ENCODE peak calls at places on chromosome 15, in nine cellular contexts. C is hepatocyte, X is neural progenitor cell, S is cardiac muscle cell, W is H9, P is left ventricle myocardium inferior, N is Panc1, R is left lung, O is PC-9. K is an unnamed sample. For H3K27me3, the result is how much of the 10 kb centered on the place peaks cover.

GRCh38 chr15:22930782-22931484 is 49.2 kb downstream of the CYFIP1 start:
- DNase-seq in C (no peak), X (no peak), S (no peak), W (no peak), P (peak), N (no peak), R (no peak), O (no peak), K (no peak)

GRCh38 chr15:39920510-39921273 is 626 bp upstream of the GPR176 start:
- DNase-seq in C (peak), X (peak), S (peak), W (peak), P (peak), N (no peak), R (peak), O (no peak), K (peak)

GRCh38 chr15:39629376-39629775 is 48.5 kb downstream of the THBS1 start:
- DNase-seq in C (peak), X (no peak), S (peak), W (no peak), P (no peak), N (no peak), R (no peak), O (no peak), K (peak)

GRCh38 chr15:81357178-81357686 is 16.8 kb downstream of the TMC3 start:
- DNase-seq in C (no peak), X (no peak), S (peak), W (no peak), P (no peak), N (no peak), R (no peak), O (no peak), K (no peak)

GRCh38 chr15:101657171-101657570 is 5.0 kb upstream of the TM2D3 start:
- DNase-seq in C (no peak), X (no peak), S (no peak), W (no peak), P (no peak), N (no peak), R (no peak), O (no peak), K (no peak)

GRCh38 chr15:97978408-97979130 is 18.1 kb downstream of the ARRDC4 start:
- DNase-seq in C (peak), X (no peak), S (peak), W (no peak), P (no peak), N (no peak), R (no peak), O (no peak), K (no peak)

GRCh38 chr15:60614862-60615771 is 136.2 kb upstream of the ICE2 start:
- DNase-seq in C (peak), X (peak), S (no peak), W (peak), P (no peak), N (no peak), R (no peak), O (peak), K (no peak)

GRCh38 chr15:26972636-26973035 is 1.7 kb downstream of the GABRG3 start:
- DNase-seq in C (no peak), X (no peak), S (no peak), W (no peak), P (no peak), N (no peak), R (no peak), O (no peak), K (no peak)

GRCh38 chr15:95990833-95991232 is 339.7 kb upstream of the NR2F2 start:
- DNase-seq in C (no peak), X (no peak), S (peak), W (no peak), P (no peak), N (no peak), R (no peak), O (no peak), K (no peak)

GRCh38 chr15:43969802-43970375 is 143.1 kb downstream of the WDR76 start:
- DNase-seq in C (no peak), X (no peak), S (no peak), W (no peak), P (no peak), N (no peak), R (no peak), O (no peak), K (no peak)

GRCh38 chr15:38885001-38885400 is 320.4 kb upstream of the RASGRP1 start:
- DNase-seq in C (no peak), X (no peak), S (peak), W (no peak), P (no peak), N (no peak), R (no peak), O (no peak), K (no peak)

GRCh38 chr15:58139631-58140522 is 1.7 kb downstream of the AQP9 start:
- DNase-seq in C (no peak), X (no peak), S (peak), W (no peak), P (no peak), N (no peak), R (no peak), O (no peak), K (no peak)

GRCh38 chr15:51736646-51737537 is 563 bp downstream of the LYSMD2 start:
- DNase-seq in C (peak), X (peak), S (peak), W (peak), P (peak), N (no peak), R (peak), O (no peak), K (peak)

GRCh38 chr15:71807125-71807629 is 3.2 kb upstream of the NR2E3 start:
- DNase-seq in C (no peak), X (peak), S (no peak), W (peak), P (no peak), N (no peak), R (no peak), O (no peak), K (no peak)

GRCh38 chr15:36432162-36432561 is 147.3 kb upstream of the CDIN1 start:
- DNase-seq in C (no peak), X (no peak), S (no peak), W (no peak), P (no peak), N (no peak), R (no peak), O (no peak), K (no peak)

GRCh38 chr15:68441045-68441743 is 9.2 kb upstream of the ITGA11 start:
- DNase-seq in C (no peak), X (no peak), S (peak), W (peak), P (no peak), N (no peak), R (no peak), O (no peak), K (no peak)

GRCh38 chr15:68650901-68651709 is 72.3 kb downstream of the CORO2B start:
- DNase-seq in C (peak), X (peak), S (peak), W (peak), P (no peak), N (no peak), R (no peak), O (no peak), K (no peak)

GRCh38 chr15:35209838-35210237 is 124.7 kb upstream of the NANOGP8 start:
- DNase-seq in C (peak), X (no peak), S (peak), W (no peak), P (no peak), N (no peak), R (no peak), O (no peak), K (no peak)

GRCh38 chr15:84400820-84401219 is 165.2 kb downstream of the GOLGA6L4 start:
- DNase-seq in C (no peak), X (no peak), S (no peak), W (peak), P (no peak), N (no peak), R (no peak), O (no peak), K (no peak)

GRCh38 chr15:94526071-94526689 is 294.8 kb downstream of the MCTP2 start:
- DNase-seq in C (no peak), X (peak), S (no peak), W (peak), P (no peak), N (no peak), R (no peak), O (peak), K (no peak)

GRCh38 chr15:65077291-65077980 is 890 bp downstream of the KBTBD13 start:
- DNase-seq in C (no peak), X (no peak), S (no peak), W (no peak), P (no peak), N (no peak), R (no peak), O (no peak), K (no peak)
- H3K27ac ChIP-seq in C (no peak), X (no peak), S (no peak), W (no peak), P (peak), N (no peak), R (no peak), O (no peak), K (no peak)

DNA sequence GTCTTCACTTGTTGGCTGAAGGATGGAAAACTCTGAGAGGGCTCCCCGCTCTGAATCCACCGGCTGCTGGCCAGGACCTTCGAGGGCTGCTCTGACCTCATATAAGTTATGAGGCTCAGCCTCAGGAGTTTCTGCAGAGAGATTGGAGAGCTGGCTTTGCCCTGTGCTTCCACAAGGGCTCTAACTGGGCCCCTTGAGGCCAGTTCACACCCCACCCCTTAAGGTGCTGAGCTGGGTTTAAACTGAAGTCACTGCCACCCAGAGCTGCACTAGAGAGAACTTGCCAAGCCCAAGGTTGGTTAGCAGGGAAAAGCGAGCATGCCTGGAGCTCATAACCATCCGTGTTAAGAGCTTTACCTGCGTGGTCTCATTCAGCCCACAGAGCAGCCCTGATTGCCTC is 2.8 kb upstream of the CCDC33 start:
- DNase-seq in C (no peak), X (no peak), S (no peak), W (no peak), P (no peak), N (no peak), R (no peak), O (no peak), K (no peak)
- H3K27me3 ChIP-seq in C (under half), X (under half), S (under half), W (under half), P (under half), N (under half), R (under half), O (under half), K (under half)

GRCh38 chr15:79195802-79196201 is 86.7 kb upstream of the ANKRD34C start:
- DNase-seq in C (no peak), X (no peak), S (no peak), W (no peak), P (no peak), N (no peak), R (no peak), O (no peak), K (no peak)
- TF ChIP-seq CTCF in C (no peak), X (peak), S (no peak), W (peak), P (no peak), N (no peak), R (no peak), O (no peak), K (no peak)

GRCh38 chr15:88896339-88897033 is 1.1 kb upstream of the HAPLN3 start:
- DNase-seq in C (no peak), X (peak), S (no peak), W (no peak), P (no peak), N (no peak), R (no peak), O (no peak), K (no peak)
- H3K27ac ChIP-seq in C (no peak), X (no peak), S (peak), W (no peak), P (peak), N (peak), R (no peak), O (no peak), K (no peak)

GRCh38 chr15:74955017-74955416 is 1.6 kb downstream of the RPP25 start:
- DNase-seq in C (peak), X (no peak), S (peak), W (no peak), P (no peak), N (no peak), R (no peak), O (no peak), K (no peak)
- H3K27me3 ChIP-seq in C (under half), X (half or more), S (under half), W (under half), P (under half), N (under half), R (half or more), O (under half), K (under half)

DNA sequence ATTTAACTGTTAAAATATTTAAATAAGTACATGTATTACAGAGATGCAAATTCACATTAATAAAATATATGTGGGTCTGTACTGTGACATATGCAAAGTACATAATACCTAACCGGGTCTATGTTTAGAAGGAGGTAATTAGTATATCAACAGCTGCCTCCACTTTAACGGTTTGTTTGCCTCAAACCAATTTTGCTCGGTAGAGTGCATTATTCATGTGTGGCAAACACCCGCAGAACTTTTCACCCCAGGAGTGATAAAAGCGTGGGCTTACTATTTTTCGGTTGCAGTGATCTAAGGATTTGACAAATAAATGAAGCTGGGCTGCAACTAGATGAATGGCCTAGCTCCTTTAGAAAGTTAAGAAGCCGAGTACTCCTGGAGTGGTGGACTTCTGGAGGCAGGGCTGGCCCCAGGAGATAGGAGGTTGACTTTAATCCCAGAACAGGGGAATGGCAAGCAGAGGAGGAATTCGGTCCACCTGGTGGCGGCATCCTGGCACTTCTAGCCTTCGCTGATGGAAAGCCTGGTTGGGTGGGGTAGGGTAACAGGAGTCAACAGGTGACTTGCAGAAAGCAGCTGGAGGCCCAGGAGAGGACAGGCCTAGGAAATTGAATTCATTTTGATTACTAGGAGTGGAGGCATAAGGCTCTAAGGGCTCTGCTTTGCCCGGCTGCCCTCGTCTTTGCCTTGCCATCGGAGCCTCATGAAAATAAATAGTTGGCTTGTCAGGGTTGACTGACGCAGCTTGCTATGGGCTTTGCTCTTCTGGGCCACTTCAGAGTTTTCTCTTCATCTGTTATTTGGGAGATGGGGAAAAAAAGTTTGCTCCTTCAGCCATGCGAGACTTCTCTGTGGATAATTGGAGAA is 2.4 kb downstream of the SLCO3A1 start:
- DNase-seq in C (peak), X (peak), S (no peak), W (peak), P (no peak), N (no peak), R (peak), O (peak), K (no peak)
- TF ChIP-seq CTCF in C (peak), X (peak), S (no peak), W (peak), P (peak), N (peak), R (no peak), O (peak), K (no peak)

GRCh38 chr15:75727031-75727531 is 14.4 kb upstream of the CSPG4 start:
- DNase-seq in C (no peak), X (no peak), S (no peak), W (no peak), P (no peak), N (no peak), R (no peak), O (no peak), K (no peak)
- H3K27ac ChIP-seq in C (no peak), X (no peak), S (no peak), W (no peak), P (no peak), N (no peak), R (no peak), O (no peak), K (no peak)

GRCh38 chr15:85929786-85930185 is 135.1 kb upstream of the KLHL25 start:
- DNase-seq in C (no peak), X (no peak), S (no peak), W (no peak), P (no peak), N (no peak), R (no peak), O (no peak), K (no peak)

GRCh38 chr15:85925649-85926237 is 131.0 kb upstream of the KLHL25 start:
- DNase-seq in C (no peak), X (no peak), S (no peak), W (no peak), P (no peak), N (no peak), R (no peak), O (no peak), K (no peak)

GRCh38 chr15:85924088-85924487 is 129.4 kb upstream of the KLHL25 start:
- DNase-seq in C (no peak), X (no peak), S (no peak), W (no peak), P (no peak), N (no peak), R (no peak), O (no peak), K (no peak)

GRCh38 chr15:85926834-85927233 is 132.1 kb upstream of the KLHL25 start:
- DNase-seq in C (no peak), X (no peak), S (no peak), W (no peak), P (no peak), N (no peak), R (no peak), O (no peak), K (no peak)

DNA sequence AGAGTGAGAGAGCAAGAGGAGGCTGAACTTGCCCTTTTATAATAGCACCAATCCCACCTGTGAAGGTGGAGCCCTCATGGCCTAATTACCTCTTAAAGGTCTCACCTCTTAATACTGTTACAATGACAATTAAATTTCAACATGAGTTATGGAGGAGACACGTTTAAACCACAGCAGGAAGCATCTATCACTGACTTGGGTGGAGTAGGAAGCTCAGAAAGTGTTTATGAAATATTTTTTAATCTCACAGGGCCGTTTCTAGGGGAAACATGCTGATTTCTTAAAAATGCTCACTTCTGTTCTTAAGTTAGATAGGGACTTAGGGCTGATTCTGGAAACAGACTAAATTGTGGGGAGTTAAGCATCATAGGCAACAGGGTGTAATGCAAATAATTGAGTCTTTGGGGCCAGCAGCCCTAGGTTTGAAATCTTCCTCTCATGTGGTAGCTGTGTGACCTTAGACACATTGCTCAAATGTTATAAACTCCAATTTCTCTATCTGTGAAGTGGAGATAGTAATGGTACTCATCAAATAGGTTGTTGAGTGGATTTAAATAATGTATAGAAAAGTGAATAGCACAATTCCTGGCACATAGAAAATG is 133.3 kb upstream of the KLHL25 start:
- DNase-seq in C (no peak), X (no peak), S (no peak), W (no peak), P (no peak), N (no peak), R (no peak), O (no peak), K (no peak)
- H3K27me3 ChIP-seq in C (under half), X (under half), S (under half), W (under half), P (under half), N (under half), R (under half), O (under half), K (under half)

GRCh38 chr15:47717036-47717611 is at the start of gene SEMA6D:
- DNase-seq in C (peak), X (peak), S (peak), W (peak), P (peak), N (no peak), R (peak), O (no peak), K (no peak)
- TF ChIP-seq CTCF in C (peak), X (peak), S (peak), W (peak), P (peak), N (peak), R (peak), O (no peak), K (no peak)

GRCh38 chr15:79311901-79312553 is 1.1 kb downstream of the TMED3 start:
- DNase-seq in C (no peak), X (no peak), S (peak), W (no peak), P (no peak), N (no peak), R (no peak), O (peak), K (no peak)

GRCh38 chr15:79310612-79310984 is 314 bp upstream of the TMED3 start:
- DNase-seq in C (no peak), X (no peak), S (peak), W (no peak), P (no peak), N (no peak), R (no peak), O (no peak), K (no peak)

GRCh38 chr15:79308874-79309273 is 2.0 kb upstream of the TMED3 start:
- DNase-seq in C (no peak), X (no peak), S (no peak), W (no peak), P (no peak), N (no peak), R (no peak), O (no peak), K (no peak)

GRCh38 chr15:79314186-79314585 is 3.3 kb downstream of the TMED3 start:
- DNase-seq in C (no peak), X (no peak), S (no peak), W (no peak), P (no peak), N (no peak), R (no peak), O (no peak), K (no peak)

GRCh38 chr15:79310985-79311900 is at the start of gene TMED3:
- DNase-seq in C (peak), X (peak), S (peak), W (peak), P (peak), N (peak), R (peak), O (peak), K (peak)
- H3K27ac ChIP-seq in C (peak), X (no peak), S (no peak), W (no peak), P (no peak), N (peak), R (peak), O (peak), K (no peak)